ENCODE peak calls at places on chromosomes 12 and 14, in seven cellular contexts. R is mesenchymal stem cell, N is mesendoderm, D is H1, O is IMR-90, L is neuronal stem cell, J is trophoblast cell. H is an unnamed sample.

GRCh38 chr12:1827806-1828805 is 7.7 kb downstream of the LRTM2 start:
- DNase-seq in R (no peak), N (no peak), D (no peak), O (no peak), L (no peak), J (no peak), H (no peak)

GRCh38 chr12:2494490-2495192 is 300.1 kb upstream of the FKBP4 start:
- DNase-seq in R (no peak), N (no peak), D (no peak), O (no peak), L (no peak), J (no peak), H (no peak)

GRCh38 chr12:57729321-57729844 is 9.2 kb downstream of the AGAP2 start:
- DNase-seq in R (no peak), N (no peak), D (no peak), O (no peak), L (no peak), J (no peak), H (peak)

GRCh38 chr14:42884100-42884499 is 1277.4 kb downstream of the LRFN5 start:
- DNase-seq in R (peak), N (peak), D (no peak), O (peak), L (no peak), J (no peak), H (no peak)

GRCh38 chr14:77086017-77086727 is 11.9 kb upstream of the CIPC start:
- DNase-seq in R (peak), N (peak), D (no peak), O (peak), L (peak), J (peak), H (peak)

GRCh38 chr12:131860472-131861260 is 32.5 kb downstream of the MMP17 start:
- DNase-seq in R (peak), N (peak), D (no peak), O (peak), L (peak), J (peak), H (peak)

GRCh38 chr12:126926023-126926600 is 1340.9 kb upstream of the TMEM132C start:
- DNase-seq in R (no peak), N (peak), D (no peak), O (no peak), L (no peak), J (no peak), H (no peak)

GRCh38 chr14:52694761-52695480 is 437 bp downstream of the ERO1A start:
- DNase-seq in R (peak), N (peak), D (no peak), O (peak), L (peak), J (peak), H (no peak)

GRCh38 chr14:92135269-92135668 is 13.5 kb downstream of the CPSF2 start:
- DNase-seq in R (peak), N (peak), D (no peak), O (peak), L (no peak), J (no peak), H (no peak)

GRCh38 chr12:131093971-131094830 is 140.5 kb downstream of the ADGRD1 start:
- DNase-seq in R (no peak), N (no peak), D (no peak), O (no peak), L (no peak), J (no peak), H (peak)

GRCh38 chr14:60171690-60172089 is 6.5 kb upstream of the DHRS7 start:
- DNase-seq in R (no peak), N (no peak), D (no peak), O (no peak), L (no peak), J (no peak), H (no peak)

GRCh38 chr14:60168841-60169240 is 3.6 kb upstream of the DHRS7 start:
- DNase-seq in R (no peak), N (no peak), D (no peak), O (no peak), L (no peak), J (no peak), H (no peak)

GRCh38 chr14:60170948-60171347 is 5.8 kb upstream of the DHRS7 start:
- DNase-seq in R (no peak), N (no peak), D (no peak), O (no peak), L (no peak), J (no peak), H (no peak)

GRCh38 chr14:60166144-60166543 is 946 bp upstream of the DHRS7 start:
- DNase-seq in R (no peak), N (no peak), D (no peak), O (no peak), L (no peak), J (no peak), H (no peak)

GRCh38 chr14:60169722-60170121 is 4.5 kb upstream of the DHRS7 start:
- DNase-seq in R (no peak), N (no peak), D (no peak), O (no peak), L (no peak), J (no peak), H (no peak)
- H2BK120ac ChIP-seq in R (no peak), N (no peak), D (no peak), O (no peak), L (no peak), J (no peak), H (no peak)

GRCh38 chr14:98593361-98593761 is 678.6 kb downstream of the BCL11B start:
- DNase-seq in R (no peak), N (no peak), D (no peak), O (no peak), L (peak), J (no peak), H (no peak)
- H3K23ac ChIP-seq in R (no peak), N (no peak), D (no peak), O (no peak), L (no peak), J (no peak), H (no peak)

GRCh38 chr14:36317650-36318049 is 2.8 kb downstream of the MBIP start:
- DNase-seq in R (no peak), N (no peak), D (no peak), O (peak), L (no peak), J (no peak), H (no peak)

GRCh38 chr14:36313206-36313605 is 7.2 kb downstream of the MBIP start:
- DNase-seq in R (no peak), N (peak), D (no peak), O (no peak), L (peak), J (no peak), H (no peak)

GRCh38 chr14:36315159-36315853 is 5.1 kb downstream of the MBIP start:
- DNase-seq in R (no peak), N (no peak), D (no peak), O (no peak), L (no peak), J (no peak), H (no peak)

GRCh38 chr14:36316131-36316530 is 4.3 kb downstream of the MBIP start:
- DNase-seq in R (no peak), N (no peak), D (no peak), O (no peak), L (no peak), J (no peak), H (no peak)

DNA sequence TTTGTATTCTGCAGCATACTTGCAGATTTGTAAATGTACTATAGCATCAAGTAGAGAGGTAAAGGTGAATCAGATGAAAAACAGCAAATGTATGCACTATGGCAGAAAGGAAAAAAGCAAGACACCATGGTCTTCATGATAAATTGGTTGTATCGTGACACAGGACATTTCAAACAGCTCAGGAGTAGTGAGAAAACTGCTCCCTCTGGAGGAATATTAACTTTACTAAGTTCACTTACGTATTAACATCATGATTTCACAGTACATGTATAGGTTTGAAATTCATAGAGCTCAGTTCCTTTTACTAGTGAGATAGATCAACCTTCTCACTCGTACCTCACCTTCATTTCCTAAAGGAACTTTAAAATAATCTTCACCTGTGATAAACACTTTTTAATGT is 6.5 kb downstream of the MBIP start:
- DNase-seq in R (no peak), N (peak), D (no peak), O (no peak), L (no peak), J (no peak), H (no peak)
- H2BK120ac ChIP-seq in R (no peak), N (no peak), D (no peak), O (no peak), L (no peak), J (no peak), H (no peak)

GRCh38 chr12:51591020-51591901 is at the start of gene SCN8A:
- DNase-seq in R (peak), N (peak), D (no peak), O (peak), L (peak), J (no peak), H (peak)

GRCh38 chr12:51592034-51592705 is 1.1 kb downstream of the SCN8A start:
- DNase-seq in R (peak), N (peak), D (no peak), O (peak), L (peak), J (no peak), H (no peak)

GRCh38 chr12:51590347-51591019 is 550 bp upstream of the SCN8A start:
- DNase-seq in R (peak), N (peak), D (peak), O (peak), L (peak), J (peak), H (no peak)

GRCh38 chr12:51589060-51589459 is 2.0 kb upstream of the SCN8A start:
- DNase-seq in R (peak), N (no peak), D (no peak), O (no peak), L (no peak), J (no peak), H (no peak)

DNA sequence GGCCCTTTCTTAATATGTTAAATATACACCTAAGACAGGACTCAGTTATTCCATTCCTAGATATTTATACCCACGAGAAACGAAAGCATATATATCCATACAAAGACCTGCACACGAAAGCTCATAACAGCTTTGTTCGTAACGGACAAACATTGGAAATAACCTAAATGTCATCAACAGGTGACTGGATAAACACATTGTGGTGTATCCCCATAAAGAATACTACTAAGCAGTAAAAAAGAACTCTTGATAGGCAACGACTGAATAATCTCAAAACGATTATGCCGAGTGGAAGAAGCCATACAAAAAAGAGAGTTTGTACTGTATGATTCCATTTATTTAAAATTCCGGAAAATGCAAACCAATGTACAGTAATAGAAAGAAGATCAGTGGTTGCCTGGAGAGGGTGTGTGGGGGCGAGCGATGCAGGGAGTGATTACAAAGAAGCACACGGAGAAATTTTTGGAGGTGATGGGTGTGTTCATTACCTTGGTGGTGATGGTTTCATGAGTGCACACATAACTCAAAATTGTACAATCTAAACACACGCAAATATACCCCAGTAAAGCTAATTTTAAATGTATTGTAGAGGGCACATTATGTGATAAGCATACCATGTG is 1.4 kb upstream of the SCN8A start:
- DNase-seq in R (no peak), N (no peak), D (no peak), O (no peak), L (no peak), J (no peak), H (no peak)
- H3K23ac ChIP-seq in R (no peak), N (no peak), D (no peak), O (peak), L (no peak), J (no peak), H (no peak)

GRCh38 chr14:31042300-31042699 is 16.1 kb upstream of the STRN3 start:
- DNase-seq in R (no peak), N (no peak), D (no peak), O (no peak), L (no peak), J (no peak), H (no peak)
- H2BK120ac ChIP-seq in R (no peak), N (no peak), D (no peak), O (no peak), L (no peak), J (no peak), H (no peak)

DNA sequence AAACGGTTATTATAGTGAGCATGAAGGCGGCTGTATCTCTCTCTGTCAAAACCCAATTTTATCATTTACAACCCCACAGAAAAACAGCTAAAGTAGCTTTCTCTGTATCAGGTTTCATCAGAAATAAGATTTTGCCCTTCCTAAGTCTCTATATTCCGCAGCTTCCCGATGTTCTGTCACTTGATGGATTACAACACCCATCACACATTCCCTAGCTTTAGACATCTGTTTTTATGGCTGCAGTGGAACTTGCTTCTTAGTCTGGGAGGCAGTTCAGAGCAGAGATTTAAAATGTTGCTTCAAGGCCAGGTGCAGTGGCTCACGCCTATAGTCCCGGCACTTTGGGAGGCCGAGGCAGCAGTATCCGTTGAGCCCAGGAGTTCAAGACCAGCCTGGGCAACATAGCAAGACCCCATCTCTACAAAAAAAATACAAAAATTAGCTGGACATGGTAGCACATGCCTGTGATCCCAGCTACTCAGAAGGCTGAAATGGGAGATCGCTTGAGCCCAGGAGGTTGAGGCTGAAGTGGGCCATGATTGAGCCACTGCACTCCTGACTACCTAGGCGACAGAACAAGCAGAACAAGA is 27.6 kb upstream of the FOXN3 start:
- DNase-seq in R (peak), N (no peak), D (no peak), O (peak), L (no peak), J (no peak), H (no peak)
- H3K23ac ChIP-seq in R (no peak), N (no peak), D (no peak), O (no peak), L (no peak), J (no peak), H (no peak)

H was measured in H9.